ENCODE peak calls at places on chromosome 12, in four cellular contexts. P, Y, L and E are unnamed samples. For H3K4me1, the result is how much of the 10 kb centered on the place peaks cover.

GRCh38 chr12:102406033-102406584 is 74.3 kb downstream of the IGF1 start:
- DNase-seq in P (peak), Y (no peak), L (no peak), E (peak)

GRCh38 chr12:12704593-12705230 is 8.7 kb upstream of the GPR19 start:
- DNase-seq in P (peak), Y (peak), L (peak), E (peak)

GRCh38 chr12:509494-509893 is 49.8 kb downstream of the B4GALNT3 start:
- DNase-seq in P (peak), Y (no peak), L (no peak), E (no peak)

GRCh38 chr12:65685514-65685913 is 138.8 kb upstream of the HMGA2 start:
- DNase-seq in P (peak), Y (peak), L (no peak), E (no peak)

GRCh38 chr12:8605057-8605456 is 7.6 kb downstream of the AICDA start:
- DNase-seq in P (no peak), Y (no peak), L (no peak), E (no peak)

GRCh38 chr12:2528001-2528400 is 266.8 kb upstream of the FKBP4 start:
- DNase-seq in P (no peak), Y (no peak), L (no peak), E (no peak)

GRCh38 chr12:49777341-49777740 is 36.0 kb downstream of the TMBIM6 start:
- DNase-seq in P (no peak), Y (no peak), L (no peak), E (no peak)

GRCh38 chr12:30134229-30134628 is 350.5 kb upstream of the TMTC1 start:
- DNase-seq in P (no peak), Y (no peak), L (no peak), E (peak)

GRCh38 chr12:81500788-81501187 is 258.4 kb downstream of the PPFIA2 start:
- DNase-seq in P (no peak), Y (no peak), L (no peak), E (peak)

GRCh38 chr12:461425-461824 is 1.7 kb downstream of the B4GALNT3 start:
- DNase-seq in P (no peak), Y (no peak), L (no peak), E (no peak)

GRCh38 chr12:60921541-60921940 is 1325.7 kb downstream of the SLC16A7 start:
- DNase-seq in P (no peak), Y (no peak), L (no peak), E (no peak)

GRCh38 chr12:124745891-124746570 is 117.6 kb downstream of the SCARB1 start:
- DNase-seq in P (peak), Y (peak), L (no peak), E (peak)

GRCh38 chr12:12072064-12072760 is 1.5 kb downstream of the BCL2L14 start:
- DNase-seq in P (no peak), Y (no peak), L (peak), E (no peak)

GRCh38 chr12:46358325-46358700 is 14.3 kb downstream of the SLC38A2 start:
- DNase-seq in P (no peak), Y (no peak), L (no peak), E (no peak)

GRCh38 chr12:103823871-103824270 is 17.2 kb downstream of the NT5DC3 start:
- DNase-seq in P (no peak), Y (no peak), L (no peak), E (no peak)

GRCh38 chr12:74794522-74794921 is 256.9 kb downstream of the ATXN7L3B start:
- DNase-seq in P (no peak), Y (no peak), L (no peak), E (no peak)

GRCh38 chr12:64091186-64091585 is 130.9 kb downstream of the KICS2 start:
- DNase-seq in P (no peak), Y (no peak), L (no peak), E (no peak)

GRCh38 chr12:105334568-105334967 is 4.1 kb downstream of the C12orf75 start:
- DNase-seq in P (peak), Y (no peak), L (no peak), E (peak)

GRCh38 chr12:96103067-96103650 is 67.8 kb upstream of the LTA4H start:
- DNase-seq in P (no peak), Y (no peak), L (no peak), E (no peak)

GRCh38 chr12:59446156-59446555 is 149.7 kb upstream of the SLC16A7 start:
- DNase-seq in P (no peak), Y (no peak), L (no peak), E (no peak)

GRCh38 chr12:26936559-26937442 is 980 bp downstream of the INTS13 start:
- DNase-seq in P (no peak), Y (peak), L (no peak), E (no peak)

GRCh38 chr12:90233168-90234100 is 524.8 kb upstream of the ATP2B1 start:
- DNase-seq in P (no peak), Y (no peak), L (no peak), E (no peak)

GRCh38 chr12:25364529-25365339 is 114.0 kb upstream of the KRAS start:
- DNase-seq in P (no peak), Y (no peak), L (no peak), E (no peak)

GRCh38 chr12:63911336-63911735 is 66.8 kb downstream of the SRGAP1 start:
- DNase-seq in P (no peak), Y (no peak), L (no peak), E (no peak)

GRCh38 chr12:83346333-83346732 is 659.6 kb downstream of the TMTC2 start:
- DNase-seq in P (no peak), Y (no peak), L (no peak), E (no peak)

GRCh38 chr12:66354291-66354690 is 52.0 kb downstream of the HELB start:
- DNase-seq in P (no peak), Y (no peak), L (no peak), E (no peak)

DNA sequence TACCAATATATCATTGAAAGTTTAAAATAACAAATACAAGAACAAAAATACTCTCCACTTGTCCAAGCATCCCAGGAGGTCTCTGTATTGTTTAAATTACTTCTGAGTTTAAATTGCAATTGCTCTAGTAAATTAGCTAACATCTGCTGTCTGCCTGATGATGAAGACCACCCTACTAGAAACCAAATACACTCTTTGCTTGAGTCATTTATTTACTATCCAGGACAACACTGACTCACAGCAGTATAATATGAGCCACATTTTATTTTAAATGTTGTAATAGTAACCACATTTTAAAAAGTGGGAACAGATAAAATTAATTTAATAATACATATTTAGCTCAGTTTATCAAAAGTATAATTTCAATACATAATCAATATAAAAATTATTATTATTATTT is 62.9 kb upstream of the EEA1 start:
- DNase-seq in P (peak), Y (no peak), L (no peak), E (no peak)
- H3K4me1 ChIP-seq in P (under half), Y (under half), L (under half), E (under half)

DNA sequence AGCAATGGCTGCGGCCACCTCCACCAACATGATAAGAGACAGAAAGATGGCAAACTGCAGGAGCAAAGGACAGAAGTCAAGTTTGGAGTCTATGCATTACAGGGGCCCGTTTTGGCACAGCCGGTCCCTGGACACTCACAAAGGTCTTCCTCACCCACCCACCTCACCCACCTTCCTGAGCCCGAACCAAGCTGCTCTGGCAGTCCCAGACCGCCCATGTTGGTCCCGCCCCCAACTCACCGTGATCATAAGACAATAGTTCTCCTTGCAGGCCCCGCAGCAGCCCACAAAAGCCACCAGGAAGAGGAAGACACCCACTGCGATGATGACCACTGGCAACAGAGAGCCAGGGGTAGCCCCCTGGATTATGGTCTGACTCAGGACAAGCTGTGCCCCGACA is 1.9 kb downstream of the CD63 start:
- DNase-seq in P (no peak), Y (no peak), L (no peak), E (no peak)
- H3K4me3 ChIP-seq in P (peak), Y (peak), L (no peak), E (no peak)

GRCh38 chr12:50927356-50927755 is 25.0 kb upstream of the HIGD1C start:
- DNase-seq in P (no peak), Y (no peak), L (no peak), E (no peak)

GRCh38 chr12:50926415-50926814 is 25.9 kb upstream of the HIGD1C start:
- DNase-seq in P (no peak), Y (peak), L (no peak), E (no peak)

GRCh38 chr12:50929831-50930230 is 22.5 kb upstream of the HIGD1C start:
- DNase-seq in P (no peak), Y (no peak), L (no peak), E (no peak)

GRCh38 chr12:50927766-50928224 is 24.5 kb upstream of the HIGD1C start:
- DNase-seq in P (no peak), Y (peak), L (no peak), E (no peak)

DNA sequence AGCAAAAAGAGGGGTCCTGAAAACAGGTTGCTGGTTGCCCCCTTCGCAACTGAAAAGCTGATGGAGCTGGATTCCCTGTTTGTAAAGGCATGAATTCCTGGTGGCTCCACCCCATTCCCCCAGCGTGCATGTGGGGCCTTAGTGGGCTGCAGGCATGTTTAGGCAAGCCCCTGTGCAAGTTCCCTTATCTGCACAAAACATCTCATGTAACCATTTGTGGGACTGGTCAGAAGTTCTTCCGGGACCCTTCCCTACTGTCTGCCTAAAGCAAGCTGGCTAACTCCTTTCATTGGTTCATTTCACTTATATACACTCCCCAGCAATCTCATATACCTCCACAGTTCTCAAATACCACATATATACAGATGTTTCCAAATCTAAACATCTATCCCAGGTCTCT is 24.0 kb upstream of the HIGD1C start:
- DNase-seq in P (no peak), Y (no peak), L (no peak), E (peak)
- H3K4me1 ChIP-seq in P (under half), Y (half or more), L (under half), E (under half)

GRCh38 chr12:21151184-21151583 is 20.2 kb downstream of the SLCO1B1 start:
- DNase-seq in P (no peak), Y (no peak), L (no peak), E (no peak)

GRCh38 chr12:21149849-21150248 is 18.9 kb downstream of the SLCO1B1 start:
- DNase-seq in P (no peak), Y (no peak), L (no peak), E (no peak)

GRCh38 chr12:21155517-21156351 is 24.7 kb downstream of the SLCO1B1 start:
- DNase-seq in P (no peak), Y (no peak), L (no peak), E (no peak)
- H3K4me3 ChIP-seq in P (no peak), Y (no peak), L (no peak), E (no peak)

GRCh38 chr12:53051058-53051880 is 1.4 kb downstream of the TNS2 start:
- DNase-seq in P (peak), Y (no peak), L (no peak), E (no peak)

GRCh38 chr12:53054112-53054878 is 4.4 kb downstream of the TNS2 start:
- DNase-seq in P (peak), Y (peak), L (peak), E (peak)

GRCh38 chr12:53051881-53052412 is 2.1 kb downstream of the TNS2 start:
- DNase-seq in P (no peak), Y (no peak), L (no peak), E (no peak)

GRCh38 chr12:53052419-53053222 is 2.8 kb downstream of the TNS2 start:
- DNase-seq in P (peak), Y (no peak), L (no peak), E (no peak)

DNA sequence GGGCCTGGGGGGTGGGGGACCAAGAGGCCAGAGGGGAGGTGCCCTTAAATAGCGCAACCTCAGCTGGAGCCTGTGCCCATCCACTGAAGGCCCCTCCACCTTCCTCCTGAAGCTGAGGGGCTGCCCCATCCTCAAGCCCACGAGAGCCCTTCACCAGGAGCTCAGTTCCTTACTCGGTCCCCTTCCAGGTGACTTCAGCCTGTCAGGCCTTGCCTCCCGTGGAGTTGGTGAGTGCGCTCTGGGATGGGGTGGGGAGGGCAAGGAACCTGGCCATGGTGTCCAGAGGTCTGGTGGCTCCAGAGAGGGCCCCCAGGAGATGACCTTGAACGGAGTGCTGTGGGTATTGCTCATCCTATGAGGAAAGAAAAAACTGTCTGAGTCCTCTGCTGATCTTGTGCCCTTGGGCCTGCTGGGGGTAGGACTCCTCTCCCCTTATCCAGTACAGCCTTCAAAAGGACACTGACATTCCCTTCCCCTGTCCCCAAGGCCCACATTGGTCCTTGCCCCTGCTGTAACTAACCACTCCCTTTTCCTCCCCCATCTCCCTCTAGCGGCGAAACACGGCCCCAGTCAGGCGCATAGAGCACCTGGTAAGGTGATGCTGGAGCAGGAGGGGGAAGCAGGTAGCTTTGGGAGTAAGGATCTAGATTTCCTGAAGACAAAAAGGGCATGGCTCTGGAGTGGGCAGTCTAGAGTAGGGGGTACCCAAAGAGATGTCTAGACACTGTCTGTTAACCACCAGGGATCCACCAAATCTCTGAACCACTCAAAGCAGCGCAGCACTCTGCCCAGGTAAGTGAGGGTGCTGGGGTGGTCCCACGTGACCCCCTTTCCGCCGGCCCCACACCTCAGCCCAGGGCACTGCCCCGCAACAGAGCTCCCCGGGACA is 3.6 kb downstream of the TNS2 start:
- DNase-seq in P (no peak), Y (peak), L (peak), E (no peak)
- H3K4me1 ChIP-seq in P (under half), Y (under half), L (under half), E (under half)

GRCh38 chr12:75978677-75979076 is 52.9 kb downstream of the PHLDA1 start:
- DNase-seq in P (no peak), Y (no peak), L (no peak), E (no peak)
- H3K4me3 ChIP-seq in P (no peak), Y (no peak), L (no peak), E (no peak)

DNA sequence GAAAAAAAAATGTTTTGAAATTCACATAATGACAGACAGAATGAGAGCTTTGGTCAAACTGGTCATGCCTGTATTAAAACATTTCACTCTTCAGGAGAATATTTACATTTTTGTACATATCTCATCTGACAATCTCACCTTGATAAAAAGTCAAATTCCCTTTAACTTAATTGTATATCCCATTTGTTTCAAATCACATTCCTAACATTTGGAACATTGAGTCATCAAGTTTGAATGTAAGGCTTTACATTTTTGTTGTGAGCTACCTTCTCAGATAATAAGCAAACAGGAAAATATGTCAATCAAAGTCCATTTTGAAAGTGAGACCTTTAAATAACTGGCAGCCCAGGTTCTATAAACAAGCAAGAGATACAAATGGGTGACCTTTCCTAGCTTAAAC is 259.8 kb downstream of the BTG1 start:
- DNase-seq in P (no peak), Y (no peak), L (no peak), E (no peak)
- H3K4me1 ChIP-seq in P (under half), Y (under half), L (under half), E (under half)